ENCODE peak calls at places on chromosome 4, in ten cellular contexts. One of them, this sample, is unnamed.

GRCh38 chr4:66575024-66575696 is 904.9 kb upstream of the EPHA5 start:
- DNase-seq in CD4-positive, CD25-positive, alpha-beta regulatory T cell: no peak
- DNase-seq in epithelial cell of esophagus: peak
- DNase-seq in fibroblast of villous mesenchyme: peak
- DNase-seq in choroid plexus epithelial cell: peak
- DNase-seq in astrocyte: peak
- DNase-seq in BJ: no peak
- DNase-seq in endodermal cell: no peak
- DNase-seq in MM.1S: no peak
- DNase-seq in fibroblast of mammary gland: peak
- DNase-seq in this sample: peak

GRCh38 chr4:79206660-79207059 is 119.2 kb downstream of the NAA11 start:
- DNase-seq in MM.1S: no peak
- DNase-seq in astrocyte: no peak
- DNase-seq in choroid plexus epithelial cell: no peak
- DNase-seq in endodermal cell: no peak
- DNase-seq in epithelial cell of esophagus: no peak
- DNase-seq in BJ: no peak
- DNase-seq in fibroblast of mammary gland: no peak
- DNase-seq in fibroblast of villous mesenchyme: no peak
- DNase-seq in CD4-positive, CD25-positive, alpha-beta regulatory T cell: no peak
- DNase-seq in this sample: no peak

GRCh38 chr4:79284893-79285292 is 41.0 kb downstream of the NAA11 start:
- DNase-seq in astrocyte: no peak
- DNase-seq in CD4-positive, CD25-positive, alpha-beta regulatory T cell: no peak
- DNase-seq in MM.1S: no peak
- DNase-seq in fibroblast of mammary gland: no peak
- DNase-seq in choroid plexus epithelial cell: no peak
- DNase-seq in epithelial cell of esophagus: no peak
- DNase-seq in fibroblast of villous mesenchyme: no peak
- DNase-seq in BJ: no peak
- DNase-seq in endodermal cell: no peak
- DNase-seq in this sample: no peak

GRCh38 chr4:184819786-184820185 is 6.0 kb downstream of the ACSL1 start:
- DNase-seq in choroid plexus epithelial cell: no peak
- DNase-seq in fibroblast of mammary gland: no peak
- DNase-seq in fibroblast of villous mesenchyme: no peak
- DNase-seq in CD4-positive, CD25-positive, alpha-beta regulatory T cell: no peak
- DNase-seq in MM.1S: no peak
- DNase-seq in astrocyte: no peak
- DNase-seq in endodermal cell: no peak
- DNase-seq in epithelial cell of esophagus: no peak
- DNase-seq in BJ: no peak
- DNase-seq in this sample: no peak

GRCh38 chr4:1767770-1768366 is 25.2 kb upstream of the FGFR3 start:
- DNase-seq in astrocyte: no peak
- DNase-seq in BJ: no peak
- DNase-seq in epithelial cell of esophagus: peak
- DNase-seq in fibroblast of mammary gland: peak
- DNase-seq in endodermal cell: peak
- DNase-seq in CD4-positive, CD25-positive, alpha-beta regulatory T cell: no peak
- DNase-seq in choroid plexus epithelial cell: peak
- DNase-seq in MM.1S: peak
- DNase-seq in fibroblast of villous mesenchyme: peak
- DNase-seq in this sample: peak

GRCh38 chr4:140423106-140423505 is 4.3 kb downstream of the CLGN start:
- DNase-seq in MM.1S: no peak
- DNase-seq in endodermal cell: no peak
- DNase-seq in choroid plexus epithelial cell: peak
- DNase-seq in CD4-positive, CD25-positive, alpha-beta regulatory T cell: no peak
- DNase-seq in fibroblast of mammary gland: peak
- DNase-seq in astrocyte: peak
- DNase-seq in BJ: no peak
- DNase-seq in fibroblast of villous mesenchyme: no peak
- DNase-seq in epithelial cell of esophagus: peak
- DNase-seq in this sample: no peak

GRCh38 chr4:26248647-26249046 is 72.2 kb upstream of the RBPJ start:
- DNase-seq in MM.1S: no peak
- DNase-seq in endodermal cell: no peak
- DNase-seq in CD4-positive, CD25-positive, alpha-beta regulatory T cell: no peak
- DNase-seq in fibroblast of villous mesenchyme: peak
- DNase-seq in astrocyte: peak
- DNase-seq in choroid plexus epithelial cell: peak
- DNase-seq in epithelial cell of esophagus: no peak
- DNase-seq in BJ: no peak
- DNase-seq in fibroblast of mammary gland: peak
- DNase-seq in this sample: peak

GRCh38 chr4:127843704-127844604 is 36.7 kb upstream of the PLK4 start:
- DNase-seq in BJ: no peak
- DNase-seq in endodermal cell: peak
- DNase-seq in choroid plexus epithelial cell: no peak
- DNase-seq in fibroblast of villous mesenchyme: no peak
- DNase-seq in fibroblast of mammary gland: no peak
- DNase-seq in MM.1S: no peak
- DNase-seq in epithelial cell of esophagus: no peak
- DNase-seq in CD4-positive, CD25-positive, alpha-beta regulatory T cell: no peak
- DNase-seq in astrocyte: no peak
- DNase-seq in this sample: no peak

GRCh38 chr4:1239949-1240305 is 9.0 kb downstream of the CTBP1 start:
- DNase-seq in endodermal cell: no peak
- DNase-seq in MM.1S: no peak
- DNase-seq in fibroblast of villous mesenchyme: no peak
- DNase-seq in choroid plexus epithelial cell: no peak
- DNase-seq in BJ: no peak
- DNase-seq in epithelial cell of esophagus: no peak
- DNase-seq in astrocyte: no peak
- DNase-seq in CD4-positive, CD25-positive, alpha-beta regulatory T cell: no peak
- DNase-seq in fibroblast of mammary gland: no peak
- DNase-seq in this sample: no peak

GRCh38 chr4:99447079-99447478 is 11.9 kb upstream of the ADH7 start:
- DNase-seq in choroid plexus epithelial cell: peak
- DNase-seq in BJ: no peak
- DNase-seq in epithelial cell of esophagus: peak
- DNase-seq in fibroblast of mammary gland: peak
- DNase-seq in CD4-positive, CD25-positive, alpha-beta regulatory T cell: peak
- DNase-seq in fibroblast of villous mesenchyme: peak
- DNase-seq in endodermal cell: peak
- DNase-seq in MM.1S: peak
- DNase-seq in astrocyte: peak
- DNase-seq in this sample: peak

GRCh38 chr4:152735302-152735917 is 44.1 kb downstream of the TIGD4 start:
- DNase-seq in fibroblast of villous mesenchyme: peak
- DNase-seq in fibroblast of mammary gland: peak
- DNase-seq in CD4-positive, CD25-positive, alpha-beta regulatory T cell: peak
- DNase-seq in epithelial cell of esophagus: peak
- DNase-seq in MM.1S: peak
- DNase-seq in endodermal cell: no peak
- DNase-seq in astrocyte: peak
- DNase-seq in BJ: no peak
- DNase-seq in choroid plexus epithelial cell: peak
- DNase-seq in this sample: peak

GRCh38 chr4:145933134-145933533 is 5.5 kb downstream of the ZNF827 start:
- DNase-seq in choroid plexus epithelial cell: no peak
- DNase-seq in endodermal cell: no peak
- DNase-seq in fibroblast of mammary gland: peak
- DNase-seq in fibroblast of villous mesenchyme: no peak
- DNase-seq in astrocyte: peak
- DNase-seq in epithelial cell of esophagus: no peak
- DNase-seq in MM.1S: no peak
- DNase-seq in CD4-positive, CD25-positive, alpha-beta regulatory T cell: no peak
- DNase-seq in BJ: no peak
- DNase-seq in this sample: no peak

GRCh38 chr4:8544741-8545438 is 35.3 kb upstream of the GPR78 start:
- DNase-seq in CD4-positive, CD25-positive, alpha-beta regulatory T cell: no peak
- DNase-seq in fibroblast of villous mesenchyme: peak
- DNase-seq in epithelial cell of esophagus: no peak
- DNase-seq in fibroblast of mammary gland: peak
- DNase-seq in endodermal cell: peak
- DNase-seq in MM.1S: no peak
- DNase-seq in BJ: no peak
- DNase-seq in choroid plexus epithelial cell: peak
- DNase-seq in astrocyte: no peak
- DNase-seq in this sample: peak

GRCh38 chr4:145679991-145680455 is at the start of gene C4orf51:
- DNase-seq in endodermal cell: no peak
- DNase-seq in choroid plexus epithelial cell: peak
- DNase-seq in BJ: peak
- DNase-seq in CD4-positive, CD25-positive, alpha-beta regulatory T cell: no peak
- DNase-seq in astrocyte: peak
- DNase-seq in fibroblast of villous mesenchyme: peak
- DNase-seq in MM.1S: no peak
- DNase-seq in fibroblast of mammary gland: peak
- DNase-seq in epithelial cell of esophagus: peak
- DNase-seq in this sample: peak

GRCh38 chr4:37928896-37929537 is 31.2 kb upstream of the PTTG2 start:
- DNase-seq in fibroblast of mammary gland: peak
- DNase-seq in choroid plexus epithelial cell: no peak
- DNase-seq in CD4-positive, CD25-positive, alpha-beta regulatory T cell: peak
- DNase-seq in MM.1S: no peak
- DNase-seq in endodermal cell: no peak
- DNase-seq in fibroblast of villous mesenchyme: no peak
- DNase-seq in epithelial cell of esophagus: no peak
- DNase-seq in astrocyte: peak
- DNase-seq in BJ: no peak
- DNase-seq in this sample: no peak

GRCh38 chr4:87975466-87975865 is at the start of gene SPP1:
- DNase-seq in MM.1S: peak
- DNase-seq in CD4-positive, CD25-positive, alpha-beta regulatory T cell: peak
- DNase-seq in fibroblast of villous mesenchyme: no peak
- DNase-seq in BJ: no peak
- DNase-seq in endodermal cell: peak
- DNase-seq in choroid plexus epithelial cell: peak
- DNase-seq in fibroblast of mammary gland: peak
- DNase-seq in epithelial cell of esophagus: no peak
- DNase-seq in astrocyte: peak
- DNase-seq in this sample: peak

GRCh38 chr4:84378983-84379382 is 120.1 kb downstream of the NKX6-1 start:
- DNase-seq in fibroblast of villous mesenchyme: no peak
- DNase-seq in BJ: no peak
- DNase-seq in choroid plexus epithelial cell: no peak
- DNase-seq in CD4-positive, CD25-positive, alpha-beta regulatory T cell: no peak
- DNase-seq in fibroblast of mammary gland: no peak
- DNase-seq in astrocyte: no peak
- DNase-seq in MM.1S: no peak
- DNase-seq in epithelial cell of esophagus: no peak
- DNase-seq in endodermal cell: peak
- DNase-seq in this sample: no peak
- H3K4me3 ChIP-seq in fibroblast of villous mesenchyme: no peak
- H3K4me3 ChIP-seq in BJ: no peak
- H3K4me3 ChIP-seq in choroid plexus epithelial cell: no peak
- H3K4me3 ChIP-seq in CD4-positive, CD25-positive, alpha-beta regulatory T cell: no peak
- H3K4me3 ChIP-seq in fibroblast of mammary gland: no peak
- H3K4me3 ChIP-seq in astrocyte: no peak
- H3K4me3 ChIP-seq in MM.1S: no peak
- H3K4me3 ChIP-seq in epithelial cell of esophagus: no peak
- H3K4me3 ChIP-seq in endodermal cell: no peak
- H3K4me3 ChIP-seq in this sample: no peak

DNA sequence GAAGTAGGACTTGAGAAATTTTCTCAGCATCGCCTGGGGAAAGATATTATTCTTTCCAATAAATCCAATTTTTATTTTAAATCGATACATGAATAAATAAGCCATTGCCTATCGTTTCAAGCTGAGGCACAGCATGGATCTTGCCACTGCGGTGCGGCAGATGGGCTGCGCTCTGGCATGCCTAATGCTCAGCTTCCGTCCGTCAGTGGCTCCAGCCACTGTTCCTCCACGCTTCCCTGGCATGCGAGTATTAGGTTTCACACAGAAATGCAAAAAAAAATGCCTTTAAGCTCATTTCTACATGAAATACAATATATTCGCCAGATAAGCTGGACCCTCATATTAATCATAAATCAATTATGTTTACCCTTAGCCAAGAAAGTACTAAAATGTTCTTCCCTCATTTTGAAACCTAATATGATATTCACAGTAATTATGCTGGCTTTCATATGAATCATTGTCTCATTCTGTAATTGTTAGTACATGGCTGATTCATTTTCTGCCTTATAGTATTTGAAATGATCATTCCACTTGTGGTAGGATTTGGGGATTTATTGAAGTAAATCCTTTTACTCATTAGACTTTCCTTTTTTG is 115.5 kb upstream of the FAM241A start:
- DNase-seq in endodermal cell: no peak
- DNase-seq in CD4-positive, CD25-positive, alpha-beta regulatory T cell: no peak
- DNase-seq in astrocyte: no peak
- DNase-seq in choroid plexus epithelial cell: peak
- DNase-seq in BJ: no peak
- DNase-seq in MM.1S: no peak
- DNase-seq in fibroblast of mammary gland: peak
- DNase-seq in epithelial cell of esophagus: peak
- DNase-seq in fibroblast of villous mesenchyme: no peak
- DNase-seq in this sample: no peak
- H3K4me3 ChIP-seq in endodermal cell: no peak
- H3K4me3 ChIP-seq in CD4-positive, CD25-positive, alpha-beta regulatory T cell: no peak
- H3K4me3 ChIP-seq in astrocyte: no peak
- H3K4me3 ChIP-seq in choroid plexus epithelial cell: no peak
- H3K4me3 ChIP-seq in BJ: no peak
- H3K4me3 ChIP-seq in MM.1S: no peak
- H3K4me3 ChIP-seq in fibroblast of mammary gland: no peak
- H3K4me3 ChIP-seq in epithelial cell of esophagus: peak
- H3K4me3 ChIP-seq in fibroblast of villous mesenchyme: no peak
- H3K4me3 ChIP-seq in this sample: no peak

DNA sequence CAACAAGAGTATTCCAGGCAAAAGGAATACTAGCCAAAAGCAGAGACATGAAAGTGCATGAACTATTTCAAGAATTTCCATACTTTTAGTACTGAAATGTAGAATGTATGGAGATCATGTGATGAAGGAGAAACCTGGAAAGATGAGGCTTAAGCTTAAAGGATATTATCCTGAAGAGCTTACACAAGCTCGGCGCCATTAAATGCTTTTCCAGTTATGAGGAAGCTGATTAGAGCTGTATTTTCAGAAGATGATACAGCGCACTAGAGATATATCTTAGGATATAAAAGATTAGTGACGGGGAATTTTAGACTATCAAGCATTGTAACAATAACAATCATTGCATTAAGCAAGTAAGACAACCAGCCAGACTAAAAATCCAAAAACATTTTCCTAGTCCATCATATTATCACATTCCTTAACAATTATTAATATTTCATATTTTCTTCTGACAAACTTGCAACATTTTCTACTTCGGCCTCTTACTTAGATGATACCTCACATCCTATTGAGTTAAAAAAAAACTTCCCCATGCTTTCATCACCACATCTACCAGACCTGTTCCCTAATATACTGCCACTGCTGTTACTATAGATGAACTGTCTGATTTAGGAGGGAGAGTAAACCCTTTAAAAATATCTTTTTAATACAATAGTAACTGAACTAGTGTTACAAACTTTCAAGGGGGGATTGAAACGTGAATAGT is 1.3 kb downstream of the FAM200B start:
- DNase-seq in fibroblast of villous mesenchyme: peak
- DNase-seq in astrocyte: no peak
- DNase-seq in endodermal cell: no peak
- DNase-seq in choroid plexus epithelial cell: peak
- DNase-seq in fibroblast of mammary gland: no peak
- DNase-seq in epithelial cell of esophagus: no peak
- DNase-seq in BJ: no peak
- DNase-seq in CD4-positive, CD25-positive, alpha-beta regulatory T cell: no peak
- DNase-seq in MM.1S: no peak
- DNase-seq in this sample: peak
- H3K4me3 ChIP-seq in fibroblast of villous mesenchyme: peak
- H3K4me3 ChIP-seq in astrocyte: peak
- H3K4me3 ChIP-seq in endodermal cell: peak
- H3K4me3 ChIP-seq in choroid plexus epithelial cell: peak
- H3K4me3 ChIP-seq in fibroblast of mammary gland: peak
- H3K4me3 ChIP-seq in epithelial cell of esophagus: peak
- H3K4me3 ChIP-seq in BJ: peak
- H3K4me3 ChIP-seq in CD4-positive, CD25-positive, alpha-beta regulatory T cell: peak
- H3K4me3 ChIP-seq in MM.1S: no peak
- H3K4me3 ChIP-seq in this sample: peak

GRCh38 chr4:174873931-174874330 is 44.2 kb upstream of the ADAM29 start:
- DNase-seq in epithelial cell of esophagus: peak
- DNase-seq in MM.1S: peak
- DNase-seq in fibroblast of villous mesenchyme: peak
- DNase-seq in BJ: no peak
- DNase-seq in astrocyte: no peak
- DNase-seq in choroid plexus epithelial cell: peak
- DNase-seq in fibroblast of mammary gland: peak
- DNase-seq in endodermal cell: peak
- DNase-seq in CD4-positive, CD25-positive, alpha-beta regulatory T cell: no peak
- DNase-seq in this sample: no peak
- H3K4me3 ChIP-seq in epithelial cell of esophagus: no peak
- H3K4me3 ChIP-seq in MM.1S: no peak
- H3K4me3 ChIP-seq in fibroblast of villous mesenchyme: no peak
- H3K4me3 ChIP-seq in BJ: no peak
- H3K4me3 ChIP-seq in astrocyte: no peak
- H3K4me3 ChIP-seq in choroid plexus epithelial cell: no peak
- H3K4me3 ChIP-seq in fibroblast of mammary gland: no peak
- H3K4me3 ChIP-seq in endodermal cell: no peak
- H3K4me3 ChIP-seq in CD4-positive, CD25-positive, alpha-beta regulatory T cell: no peak
- H3K4me3 ChIP-seq in this sample: no peak

This sample was measured in cardiac fibroblast.